ENCODE peak calls at places on chromosome 4, in four cellular contexts. V is K562, O is HepG2, D is GM12878. S is an unnamed sample.
A peak's percentile ranks its signal among the peaks of the same experiment; 100 is the strongest.

GRCh38 chr4:117700111-117700892 is 334.0 kb upstream of the NDST3 start:
- DNase-seq in D (no peak), V (peak; percentile 3), O (peak; percentile 5), S (no peak)

GRCh38 chr4:125515016-125515415 is 200.3 kb downstream of the FAT4 start:
- DNase-seq in O (no peak), D (no peak), V (no peak), S (no peak)

GRCh38 chr4:8709729-8710360 is 117.3 kb downstream of the CPZ start:
- DNase-seq in D (no peak), O (no peak), V (no peak), S (no peak)

GRCh38 chr4:187301923-187302322 is 578.3 kb upstream of the FAT1 start:
- DNase-seq in V (no peak), O (no peak), D (no peak), S (no peak)

GRCh38 chr4:169160825-169161224 is 109.9 kb downstream of the SH3RF1 start:
- DNase-seq in V (no peak), O (no peak), D (no peak), S (no peak)

GRCh38 chr4:94304365-94304971 is 38.2 kb downstream of the HPGDS start:
- DNase-seq in D (no peak), O (peak; percentile 21), V (peak; percentile 59), S (peak; percentile 18)

GRCh38 chr4:98491862-98492554 is 166.4 kb downstream of the TSPAN5 start:
- DNase-seq in V (no peak), O (no peak), D (no peak), S (no peak)

GRCh38 chr4:183469327-183469726 is 24.9 kb downstream of the CDKN2AIP start:
- DNase-seq in D (no peak), V (no peak), O (no peak), S (no peak)

GRCh38 chr4:67700119-67700873 is 659 bp downstream of the UBA6 start:
- DNase-seq in V (peak; percentile 21), O (no peak), D (no peak), S (no peak)

GRCh38 chr4:82428969-82429727 is 1.1 kb downstream of the HNRNPDL start:
- DNase-seq in O (peak; percentile 76), V (peak; percentile 95), D (peak; percentile 52), S (peak; percentile 57)
- TF ChIP-seq REST in O (peak; percentile 72), V (no peak), D (peak; percentile 50), S (no peak)

DNA sequence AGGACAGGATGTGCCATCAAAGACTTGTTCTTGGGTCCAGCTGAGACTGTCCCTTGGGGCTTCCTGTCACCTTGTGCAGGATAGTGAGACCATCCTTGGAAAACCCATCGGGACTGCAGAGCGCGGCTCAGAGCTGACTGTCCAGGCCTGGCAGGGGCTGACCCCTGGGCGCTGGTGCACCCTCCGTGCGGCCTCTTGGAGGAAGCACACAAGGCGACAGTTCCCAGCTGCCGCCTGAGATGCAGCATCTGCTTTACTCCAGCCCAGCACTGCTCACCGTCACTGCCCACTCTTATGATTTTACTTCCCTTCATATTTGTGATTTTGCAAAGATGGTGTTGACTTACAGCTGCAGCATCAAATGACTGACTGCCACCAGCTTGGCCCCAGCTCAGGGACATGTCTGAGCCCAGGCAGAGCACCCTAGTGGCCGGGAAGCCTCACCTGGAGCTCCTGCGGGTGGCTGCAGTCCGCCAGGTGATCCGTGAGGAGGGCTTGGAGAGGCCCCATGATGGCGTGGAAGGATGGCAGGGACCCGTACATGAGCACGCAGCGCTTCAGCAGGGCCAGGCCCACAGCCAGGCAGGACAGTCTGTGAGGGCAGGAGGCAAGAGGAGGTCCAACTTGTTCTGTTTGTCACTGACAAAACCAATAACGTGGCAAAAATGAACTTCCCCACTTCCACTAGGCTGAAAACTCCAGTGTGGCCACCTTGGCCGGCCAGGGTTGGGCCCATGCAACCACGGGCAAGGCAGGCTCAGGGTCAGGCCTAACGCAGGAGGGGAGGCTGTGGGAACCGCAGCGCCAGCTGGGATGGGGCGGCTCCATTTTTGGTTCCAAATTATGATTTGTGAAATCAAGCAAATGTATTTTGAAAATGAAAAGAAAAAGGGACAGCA is 21.8 kb downstream of the NOP14 start:
- DNase-seq in O (no peak), V (no peak), D (no peak), S (no peak)
- TF ChIP-seq USF2 in O (no peak), V (no peak), D (no peak), S (no peak)

DNA sequence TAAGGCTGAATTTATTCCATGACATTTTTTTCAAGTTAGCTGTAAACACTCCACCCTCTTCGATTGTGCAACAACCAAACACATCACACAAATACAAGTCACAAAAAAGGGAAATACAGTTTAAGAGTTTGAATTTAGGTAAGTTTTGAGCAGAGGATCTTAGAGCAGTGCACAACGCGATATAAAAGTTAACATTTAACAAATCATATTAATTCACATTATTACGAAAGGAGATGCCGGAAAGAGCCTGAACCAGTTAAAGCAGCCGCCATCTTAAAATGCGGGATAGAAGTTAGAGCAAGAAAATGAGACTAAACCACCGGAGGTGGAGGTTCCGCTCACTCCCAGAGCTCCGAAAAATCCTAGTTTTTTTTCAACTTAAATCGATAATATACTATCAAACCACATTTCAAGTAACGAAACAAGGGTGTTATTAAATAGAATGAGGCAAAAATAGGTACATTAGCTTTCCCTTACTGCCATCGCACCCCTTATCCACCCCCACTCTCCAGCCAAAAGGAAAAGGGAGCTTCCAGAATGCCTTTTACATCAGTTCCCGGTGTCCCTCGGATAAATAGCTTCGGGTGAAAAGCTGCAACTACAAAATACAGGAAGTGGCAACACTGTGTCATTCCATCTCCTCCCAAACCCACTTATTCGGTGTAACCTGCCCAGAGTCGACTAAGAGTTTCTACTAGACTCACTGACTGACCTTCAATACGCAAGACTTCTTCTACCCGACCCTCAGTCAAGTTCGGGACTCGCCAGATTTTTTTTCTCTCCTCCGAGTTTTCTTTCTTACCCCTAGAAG is 1.9 kb downstream of the UBE2D3 start:
- DNase-seq in D (no peak), O (peak; percentile 66), V (peak; percentile 63), S (peak; percentile 63)
- TF ChIP-seq POLR2A in D (no peak), O (no peak), V (no peak), S (no peak)

DNA sequence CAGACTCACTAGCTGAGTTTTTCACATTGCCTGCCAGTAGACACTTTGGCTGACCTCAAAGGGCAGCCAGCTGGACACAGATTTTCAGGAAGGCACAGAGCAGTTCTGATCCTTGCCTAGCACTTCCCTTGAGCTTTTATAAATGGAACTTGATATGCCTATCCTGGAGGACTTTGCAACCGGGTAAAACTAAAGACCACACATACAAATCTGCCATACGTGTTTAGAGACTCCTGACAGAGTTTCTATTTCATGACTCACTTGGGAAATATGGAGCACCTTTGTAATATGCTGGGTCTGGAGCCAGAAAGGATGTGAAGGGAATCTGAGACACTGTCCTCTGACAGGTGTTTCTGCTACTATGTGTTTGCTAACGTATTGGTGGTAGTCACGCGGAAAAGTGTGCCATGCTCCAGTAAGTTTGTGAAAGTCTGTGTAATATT is 56.7 kb upstream of the RASSF6 start:
- DNase-seq in D (peak; percentile 19), O (no peak), V (no peak), S (peak; percentile 10)
- TF ChIP-seq REST in D (no peak), O (no peak), V (no peak), S (no peak)

GRCh38 chr4:150142831-150143230 is 64.6 kb downstream of the DCLK2 start:
- DNase-seq in V (no peak), D (no peak), O (no peak), S (no peak)

GRCh38 chr4:150145090-150145949 is 67.1 kb downstream of the DCLK2 start:
- DNase-seq in O (no peak), V (peak; percentile 1), D (no peak), S (no peak)

GRCh38 chr4:150150545-150151156 is 72.4 kb downstream of the DCLK2 start:
- DNase-seq in O (no peak), D (no peak), V (no peak), S (no peak)

GRCh38 chr4:150149381-150149780 is 71.1 kb downstream of the DCLK2 start:
- DNase-seq in O (no peak), V (no peak), D (no peak), S (no peak)

DNA sequence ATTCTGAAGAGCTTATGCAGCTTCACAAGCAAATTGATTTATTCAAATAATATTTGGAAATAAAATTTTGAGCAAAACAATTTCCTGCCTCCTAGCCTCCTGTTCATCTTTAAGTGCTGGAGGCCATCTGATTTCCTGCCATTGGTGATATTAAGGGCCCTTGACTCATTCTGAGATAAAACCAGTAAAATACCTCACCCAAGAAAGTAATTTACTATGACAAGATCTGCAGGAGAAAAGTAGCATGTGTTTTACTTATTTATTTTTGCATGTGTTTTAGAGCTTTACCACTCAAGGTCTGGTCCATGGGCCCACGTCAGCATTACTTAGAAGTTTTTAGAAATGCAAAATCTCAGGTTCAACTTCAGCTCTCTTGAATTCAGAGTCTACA is 67.7 kb downstream of the DCLK2 start:
- DNase-seq in D (no peak), V (no peak), O (no peak), S (no peak)
- TF ChIP-seq USF2 in D (no peak), V (no peak), O (no peak), S (no peak)

DNA sequence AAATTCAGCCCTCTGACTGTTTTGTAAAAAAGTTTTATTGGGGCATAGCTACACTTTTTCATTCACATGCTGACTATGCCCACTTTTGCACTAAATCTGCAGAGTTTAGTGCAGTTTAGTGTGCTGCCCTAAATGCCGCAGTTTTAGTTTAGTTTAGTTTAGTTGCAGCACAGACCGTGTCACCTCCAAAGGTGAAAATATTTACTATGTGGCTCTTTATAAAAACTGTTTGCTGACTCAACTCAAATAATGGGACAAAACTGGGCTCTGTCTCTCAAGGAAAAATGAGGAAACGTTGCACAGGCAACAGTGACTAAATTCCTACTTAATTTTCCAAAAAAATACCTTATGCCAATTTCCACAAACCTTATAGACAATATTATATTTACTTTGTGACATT is 314.2 kb downstream of the C4orf33 start:
- DNase-seq in D (no peak), O (no peak), V (no peak), S (no peak)
- TF ChIP-seq POLR2A in D (no peak), O (no peak), V (no peak), S (no peak)

GRCh38 chr4:101950258-101950979 is 159.9 kb downstream of the BANK1 start:
- DNase-seq in D (no peak), O (no peak), V (no peak), S (no peak)
- TF ChIP-seq REST in D (no peak), O (no peak), V (no peak), S (no peak)

GRCh38 chr4:40564815-40565505 is 64.7 kb downstream of the RBM47 start:
- DNase-seq in V (no peak), D (no peak), O (no peak), S (no peak)
- TF ChIP-seq USF2 in V (no peak), D (no peak), O (no peak), S (no peak)

GRCh38 chr4:112289407-112290253 is 3.9 kb upstream of the TIFA start:
- DNase-seq in D (no peak), O (no peak), V (no peak), S (no peak)
- TF ChIP-seq POLR2A in D (no peak), O (no peak), V (no peak), S (no peak)

DNA sequence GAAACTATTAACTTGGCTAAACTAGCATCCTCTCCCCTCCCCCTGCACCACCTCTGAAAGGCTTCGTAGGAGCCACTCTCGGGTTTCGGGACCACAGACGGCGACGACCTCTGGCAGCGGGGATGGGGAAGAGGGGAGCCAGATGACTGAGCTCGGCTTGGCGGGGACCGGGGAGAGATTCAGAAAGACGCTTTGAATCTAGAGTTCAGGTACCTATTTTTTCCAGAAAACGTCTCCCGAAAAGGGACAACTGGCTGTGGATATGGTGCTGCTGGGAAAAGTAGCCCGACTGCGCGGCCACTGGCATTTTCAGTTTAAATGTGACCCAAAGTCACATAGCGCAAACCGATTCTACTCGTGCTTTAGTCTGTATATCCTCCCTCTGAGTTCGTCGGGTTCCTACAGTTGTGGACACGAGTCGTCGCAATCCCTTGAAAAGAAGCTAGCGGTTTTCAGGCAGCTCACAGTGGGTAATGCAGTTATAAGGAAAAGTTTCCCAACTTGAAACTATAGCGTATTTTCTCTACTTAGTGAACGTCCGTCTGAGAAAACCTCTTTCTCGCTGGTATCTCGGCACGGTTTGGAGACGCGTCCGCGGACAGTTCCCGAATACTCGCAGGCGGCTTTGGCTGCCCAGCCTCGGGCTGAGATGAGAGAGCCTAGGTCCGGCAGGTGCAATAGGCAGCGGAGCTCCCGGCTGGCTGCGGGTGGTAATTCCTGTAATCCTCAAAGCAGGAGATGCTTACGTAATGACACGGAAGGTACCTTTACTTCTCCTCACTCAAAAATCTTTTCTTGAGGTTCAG is 1.3 kb downstream of the PARM1 start:
- DNase-seq in D (no peak), V (no peak), O (no peak), S (no peak)
- TF ChIP-seq REST in D (no peak), V (no peak), O (no peak), S (no peak)

S was measured in A549.